ENCODE peak calls at places on chromosome 2, in nine cellular contexts. C, G, R, A, E, H, P, D and Q are unnamed samples. For H3K4me1, the result is how much of the 10 kb centered on the place peaks cover.

GRCh38 chr2:203404996-203405395 is 76.8 kb downstream of the ABI2 start:
- DNase-seq in C (no peak), G (no peak), R (no peak), A (no peak), E (no peak), H (no peak), P (no peak), D (no peak), Q (no peak)

GRCh38 chr2:148643998-148644884 is at the start of gene EPC2:
- DNase-seq in C (peak), G (peak), R (peak), A (peak), E (peak), H (peak), P (peak), D (peak), Q (peak)

GRCh38 chr2:33129661-33130447 is 183.1 kb downstream of the LTBP1 start:
- DNase-seq in C (no peak), G (no peak), R (no peak), A (no peak), E (no peak), H (no peak), P (no peak), D (no peak), Q (no peak)

GRCh38 chr2:7018767-7019166 is 101.6 kb downstream of the RNF144A start:
- DNase-seq in C (no peak), G (no peak), R (no peak), A (no peak), E (no peak), H (no peak), P (no peak), D (no peak), Q (no peak)

GRCh38 chr2:191927991-191928390 is 81.1 kb upstream of the CAVIN2 start:
- DNase-seq in C (no peak), G (no peak), R (no peak), A (no peak), E (no peak), H (no peak), P (no peak), D (no peak), Q (no peak)

GRCh38 chr2:12923907-12924610 is 207.3 kb downstream of the TRIB2 start:
- DNase-seq in C (no peak), G (no peak), R (no peak), A (no peak), E (no peak), H (no peak), P (no peak), D (no peak), Q (no peak)

GRCh38 chr2:216188956-216189355 is 79.8 kb downstream of the XRCC5 start:
- DNase-seq in C (peak), G (no peak), R (no peak), A (no peak), E (no peak), H (no peak), P (no peak), D (no peak), Q (no peak)

GRCh38 chr2:212532585-212532984 is 6.0 kb downstream of the ERBB4 start:
- DNase-seq in C (no peak), G (no peak), R (no peak), A (no peak), E (no peak), H (no peak), P (no peak), D (no peak), Q (no peak)

GRCh38 chr2:15076668-15077067 is 444.2 kb downstream of the LRATD1 start:
- DNase-seq in C (no peak), G (no peak), R (no peak), A (no peak), E (no peak), H (no peak), P (no peak), D (no peak), Q (no peak)

GRCh38 chr2:29777164-29777563 is 144.2 kb downstream of the ALK start:
- DNase-seq in C (no peak), G (no peak), R (no peak), A (no peak), E (no peak), H (no peak), P (no peak), D (no peak), Q (no peak)

GRCh38 chr2:30358822-30359221 is 88.2 kb upstream of the LCLAT1 start:
- DNase-seq in C (no peak), G (no peak), R (no peak), A (no peak), E (no peak), H (no peak), P (no peak), D (no peak), Q (no peak)

GRCh38 chr2:65331361-65331760 is 101.0 kb downstream of the SPRED2 start:
- DNase-seq in C (no peak), G (no peak), R (no peak), A (no peak), E (no peak), H (no peak), P (no peak), D (no peak), Q (no peak)

GRCh38 chr2:49770919-49771318 is 616.6 kb upstream of the FSHR start:
- DNase-seq in C (no peak), G (no peak), R (no peak), A (no peak), E (no peak), H (no peak), P (peak), D (no peak), Q (peak)

GRCh38 chr2:170711774-170712652 is 3.1 kb upstream of the SP5 start:
- DNase-seq in C (no peak), G (peak), R (peak), A (no peak), E (no peak), H (no peak), P (peak), D (no peak), Q (no peak)

GRCh38 chr2:84495539-84496146 is 20.7 kb upstream of the DNAH6 start:
- DNase-seq in C (no peak), G (no peak), R (no peak), A (peak), E (no peak), H (peak), P (peak), D (no peak), Q (no peak)

GRCh38 chr2:86596118-86596517 is 27.5 kb downstream of the RNF103 start:
- DNase-seq in C (no peak), G (no peak), R (no peak), A (no peak), E (no peak), H (no peak), P (no peak), D (no peak), Q (no peak)

GRCh38 chr2:150609831-150610582 is 122.5 kb upstream of the RND3 start:
- DNase-seq in C (no peak), G (no peak), R (no peak), A (no peak), E (no peak), H (no peak), P (no peak), D (no peak), Q (no peak)

GRCh38 chr2:208204166-208204565 is 14.3 kb upstream of the C2orf80 start:
- DNase-seq in C (no peak), G (no peak), R (no peak), A (no peak), E (no peak), H (no peak), P (no peak), D (no peak), Q (no peak)

GRCh38 chr2:180258041-180258537 is 251.0 kb upstream of the CWC22 start:
- DNase-seq in C (no peak), G (no peak), R (no peak), A (no peak), E (no peak), H (no peak), P (no peak), D (no peak), Q (no peak)

GRCh38 chr2:160247295-160247694 is 47.2 kb upstream of the ITGB6 start:
- DNase-seq in C (no peak), G (no peak), R (no peak), A (no peak), E (no peak), H (no peak), P (no peak), D (no peak), Q (no peak)

GRCh38 chr2:141201161-141201560 is 929.7 kb downstream of the LRP1B start:
- DNase-seq in C (no peak), G (no peak), R (no peak), A (no peak), E (no peak), H (no peak), P (no peak), D (no peak), Q (no peak)

GRCh38 chr2:217031445-217031844 is 171.6 kb upstream of the TNP1 start:
- DNase-seq in C (no peak), G (no peak), R (no peak), A (no peak), E (no peak), H (no peak), P (no peak), D (no peak), Q (no peak)

GRCh38 chr2:172436889-172437288 is 9.5 kb downstream of the ITGA6 start:
- DNase-seq in C (peak), G (no peak), R (no peak), A (no peak), E (no peak), H (no peak), P (no peak), D (no peak), Q (no peak)

GRCh38 chr2:120750488-120751210 is 15.0 kb downstream of the GLI2 start:
- DNase-seq in C (no peak), G (peak), R (no peak), A (no peak), E (no peak), H (no peak), P (no peak), D (no peak), Q (no peak)

GRCh38 chr2:190350371-190350770 is 7.0 kb downstream of the INPP1 start:
- DNase-seq in C (no peak), G (no peak), R (no peak), A (no peak), E (no peak), H (no peak), P (no peak), D (no peak), Q (no peak)

GRCh38 chr2:39022642-39023230 is 98.1 kb downstream of the SOS1 start:
- DNase-seq in C (no peak), G (no peak), R (no peak), A (no peak), E (no peak), H (no peak), P (no peak), D (no peak), Q (no peak)

GRCh38 chr2:172556284-172557033 is 569 bp downstream of the PDK1 start:
- DNase-seq in C (peak), G (peak), R (peak), A (peak), E (no peak), H (peak), P (peak), D (peak), Q (peak)

DNA sequence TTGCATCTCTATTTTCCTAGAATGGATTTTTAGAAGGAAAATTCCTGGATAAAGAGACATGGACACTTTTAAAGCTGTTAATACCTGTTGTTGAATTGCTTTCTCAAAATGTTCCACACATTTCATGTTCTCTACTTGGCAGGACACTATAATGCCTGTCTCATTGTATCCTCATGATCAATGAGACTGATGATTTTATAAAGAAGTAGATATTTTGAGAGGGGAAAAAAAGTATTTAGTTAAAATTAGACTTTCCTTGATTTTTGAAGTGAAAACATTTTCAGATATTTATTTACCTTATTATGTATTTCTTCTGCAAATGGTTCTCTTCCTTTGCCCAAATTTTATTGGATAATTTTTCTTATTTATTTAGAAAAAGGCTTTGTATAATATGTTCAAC is 242.5 kb downstream of the MYCN start:
- DNase-seq in C (no peak), G (no peak), R (no peak), A (no peak), E (no peak), H (no peak), P (no peak), D (no peak), Q (no peak)
- H3K4me1 ChIP-seq in C (under half), G (under half), R (under half), A (under half), E (under half), H (under half), P (under half), D (under half), Q (under half)

GRCh38 chr2:210617732-210618330 is 61.4 kb downstream of the CPS1 start:
- DNase-seq in C (no peak), G (no peak), R (no peak), A (peak), E (no peak), H (no peak), P (peak), D (no peak), Q (no peak)
- TF ChIP-seq CTCF in C (peak), G (no peak), R (peak), A (peak), E (peak), H (peak), P (peak), D (peak), Q (peak)

DNA sequence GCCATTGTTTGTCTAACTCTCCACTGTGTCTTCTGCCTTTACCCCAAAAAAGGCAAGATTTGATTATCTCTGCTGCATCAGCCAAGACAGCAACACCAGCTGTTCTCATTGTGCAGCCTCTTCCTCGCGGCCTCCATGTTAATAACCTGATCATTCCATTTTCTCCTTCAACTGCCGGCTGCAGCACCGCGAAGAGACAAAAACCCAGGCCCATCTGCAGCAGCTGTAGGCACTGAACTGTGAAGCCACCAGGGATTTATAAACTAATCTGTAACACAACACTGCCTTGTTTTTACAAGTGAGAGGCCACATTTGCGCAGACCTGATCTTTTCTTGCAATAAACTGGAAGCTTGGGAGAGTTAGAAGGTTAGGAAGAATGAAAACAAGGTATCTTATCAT is 147.8 kb downstream of the SATB2 start:
- DNase-seq in C (no peak), G (no peak), R (no peak), A (no peak), E (no peak), H (no peak), P (no peak), D (no peak), Q (no peak)
- H3K27ac ChIP-seq in C (no peak), G (no peak), R (no peak), A (no peak), E (no peak), H (no peak), P (no peak), D (no peak), Q (no peak)

GRCh38 chr2:73984922-73985317 is 210 bp downstream of the TET3 start:
- DNase-seq in C (no peak), G (peak), R (peak), A (peak), E (no peak), H (peak), P (peak), D (no peak), Q (peak)

GRCh38 chr2:73984203-73984921 is at the start of gene TET3:
- DNase-seq in C (no peak), G (peak), R (peak), A (no peak), E (no peak), H (peak), P (peak), D (no peak), Q (no peak)

GRCh38 chr2:73985318-73986084 is 791 bp downstream of the TET3 start:
- DNase-seq in C (no peak), G (peak), R (peak), A (peak), E (no peak), H (peak), P (no peak), D (no peak), Q (peak)

GRCh38 chr2:73982140-73982617 is 2.5 kb upstream of the TET3 start:
- DNase-seq in C (no peak), G (no peak), R (no peak), A (no peak), E (no peak), H (no peak), P (no peak), D (no peak), Q (no peak)

GRCh38 chr2:73983322-73984202 is 1.1 kb upstream of the TET3 start:
- DNase-seq in C (peak), G (peak), R (peak), A (peak), E (no peak), H (peak), P (peak), D (no peak), Q (no peak)
- H3K4me1 ChIP-seq in C (half or more), G (under half), R (under half), A (half or more), E (half or more), H (under half), P (half or more), D (under half), Q (half or more)

DNA sequence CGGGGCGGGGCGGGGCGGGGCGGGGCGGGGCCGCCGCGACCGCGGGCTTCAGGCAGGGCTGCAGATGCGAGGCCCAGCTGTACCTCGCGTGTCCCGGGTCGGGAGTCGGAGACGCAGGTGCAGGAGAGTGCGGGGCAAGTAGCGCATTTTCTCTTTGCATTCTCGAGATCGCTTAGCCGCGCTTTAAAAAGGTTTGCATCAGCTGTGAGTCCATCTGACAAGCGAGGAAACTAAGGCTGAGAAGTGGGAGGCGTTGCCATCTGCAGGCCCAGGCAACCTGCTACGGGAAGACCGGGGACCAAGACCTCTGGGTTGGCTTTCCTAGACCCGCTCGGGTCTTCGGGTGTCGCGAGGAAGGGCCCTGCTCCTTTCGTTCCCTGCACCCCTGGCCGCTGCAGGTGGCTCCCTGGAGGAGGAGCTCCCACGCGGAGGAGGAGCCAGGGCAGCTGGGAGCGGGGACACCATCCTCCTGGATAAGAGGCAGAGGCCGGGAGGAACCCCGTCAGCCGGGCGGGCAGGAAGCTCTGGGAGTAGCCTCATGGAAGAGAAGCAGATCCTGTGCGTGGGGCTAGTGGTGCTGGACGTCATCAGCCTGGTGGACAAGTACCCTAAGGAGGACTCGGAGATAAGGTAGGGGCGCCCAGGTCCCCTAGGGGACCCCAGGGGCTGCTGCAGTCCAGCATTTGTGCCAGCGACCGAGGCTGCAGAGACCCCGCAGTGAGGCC is at the start of gene KHK:
- DNase-seq in C (peak), G (peak), R (peak), A (peak), E (no peak), H (peak), P (peak), D (no peak), Q (peak)
- TF ChIP-seq CTCF in C (no peak), G (no peak), R (peak), A (no peak), E (no peak), H (no peak), P (no peak), D (no peak), Q (peak)

DNA sequence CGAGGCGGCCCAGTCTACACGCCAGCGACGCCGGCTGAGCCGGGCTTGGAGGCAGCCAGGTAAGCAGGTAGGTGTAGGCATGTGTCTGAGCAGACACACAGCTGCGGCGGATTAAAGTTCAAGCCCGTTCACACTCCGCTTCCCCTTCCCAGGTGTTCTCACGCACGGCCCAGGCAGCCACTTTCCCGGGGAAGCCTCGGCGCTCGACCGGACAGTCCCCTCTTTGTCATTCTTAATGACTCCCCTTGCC is 367 bp downstream of the TGFA start:
- DNase-seq in C (no peak), G (no peak), R (peak), A (no peak), E (no peak), H (no peak), P (peak), D (no peak), Q (no peak)
- H3K27ac ChIP-seq in C (peak), G (no peak), R (peak), A (peak), E (no peak), H (no peak), P (peak), D (no peak), Q (peak)

GRCh38 chr2:36367497-36368353 is 12.1 kb downstream of the CRIM1 start:
- DNase-seq in C (peak), G (no peak), R (no peak), A (no peak), E (no peak), H (no peak), P (no peak), D (no peak), Q (no peak)
- H3K4me1 ChIP-seq in C (half or more), G (under half), R (under half), A (half or more), E (half or more), H (under half), P (under half), D (under half), Q (half or more)

GRCh38 chr2:57701391-57701791 is 345.2 kb upstream of the VRK2 start:
- DNase-seq in C (no peak), G (no peak), R (no peak), A (no peak), E (no peak), H (no peak), P (no peak), D (no peak), Q (no peak)
- TF ChIP-seq CTCF in C (no peak), G (no peak), R (no peak), A (no peak), E (no peak), H (no peak), P (no peak), D (no peak), Q (no peak)

DNA sequence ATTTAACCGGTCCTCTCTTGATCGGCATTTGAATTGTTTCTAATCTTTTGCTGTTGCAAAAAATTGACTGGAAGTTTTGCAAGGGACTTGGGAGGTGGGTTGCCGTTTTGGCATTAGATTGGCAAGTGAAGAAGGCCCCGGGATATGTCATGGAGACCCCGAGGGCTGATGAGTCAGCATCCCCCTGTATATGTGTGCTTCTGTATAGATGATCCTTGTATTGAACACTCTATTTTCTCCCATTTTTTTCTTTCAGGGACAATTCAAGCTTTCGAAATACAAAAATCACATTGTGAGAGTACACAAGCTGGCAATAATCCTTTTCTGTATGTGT is 30.1 kb downstream of the EIF4E2 start:
- DNase-seq in C (no peak), G (no peak), R (no peak), A (no peak), E (no peak), H (no peak), P (no peak), D (no peak), Q (no peak)
- H3K27ac ChIP-seq in C (no peak), G (no peak), R (peak), A (no peak), E (no peak), H (no peak), P (no peak), D (no peak), Q (no peak)